ENCODE peak calls at places on chromosome 11, in six cellular contexts. W, D, S, N, T and J are unnamed samples.
A peak's percentile ranks its signal among the peaks of the same experiment; 100 is the strongest.

GRCh38 chr11:2732261-2732939 is 32.6 kb upstream of the KCNQ1OT1 start:
- DNase-seq in S (no peak), T (no peak), D (no peak), W (no peak), N (no peak), J (no peak)

GRCh38 chr11:97557399-97557798 is 1167.6 kb downstream of the JRKL start:
- DNase-seq in N (no peak), D (peak; percentile 1), W (no peak), S (peak; percentile 30), T (no peak), J (peak; percentile 13)

GRCh38 chr11:57888385-57888784 is 126.8 kb downstream of the CTNND1 start:
- DNase-seq in W (no peak), S (no peak), T (no peak), N (no peak), D (no peak), J (no peak)

GRCh38 chr11:68340784-68341556 is 28.6 kb downstream of the LRP5 start:
- DNase-seq in W (no peak), S (no peak), T (no peak), D (no peak), N (no peak), J (peak; percentile 70)

GRCh38 chr11:64826062-64826461 is 15.7 kb upstream of the MEN1 start:
- DNase-seq in N (no peak), S (no peak), W (no peak), D (no peak), T (no peak), J (no peak)

GRCh38 chr11:5096011-5096410 is 26.6 kb downstream of the OR52E1 start:
- DNase-seq in S (no peak), D (no peak), N (no peak), T (no peak), W (no peak), J (no peak)

GRCh38 chr11:59266491-59266890 is 53.8 kb upstream of the MPEG1 start:
- DNase-seq in W (no peak), T (no peak), D (no peak), N (no peak), S (no peak), J (no peak)

GRCh38 chr11:78208257-78209165 is 19.8 kb downstream of the USP35 start:
- DNase-seq in D (no peak), N (no peak), S (no peak), W (peak; percentile 73), T (no peak), J (no peak)

GRCh38 chr11:109870313-109870712 is 222.9 kb upstream of the ZC3H12C start:
- DNase-seq in D (no peak), S (no peak), W (no peak), N (no peak), T (no peak), J (no peak)

GRCh38 chr11:72773291-72773690 is 20.6 kb downstream of the STARD10 start:
- DNase-seq in T (no peak), W (peak; percentile 96), S (no peak), D (peak; percentile 87), N (no peak), J (peak; percentile 44)

GRCh38 chr11:29616611-29617010 is 400.2 kb downstream of the KCNA4 start:
- DNase-seq in D (no peak), W (peak; percentile 55), T (no peak), N (no peak), S (no peak), J (no peak)

GRCh38 chr11:1208361-1209261 is 14.3 kb upstream of the MUC5B start:
- DNase-seq in N (no peak), T (no peak), D (peak; percentile 9), S (no peak), W (no peak), J (no peak)

GRCh38 chr11:61699737-61700160 is 19.6 kb downstream of the DAGLA start:
- DNase-seq in D (no peak), N (no peak), S (no peak), W (no peak), T (no peak), J (peak; percentile 82)

DNA sequence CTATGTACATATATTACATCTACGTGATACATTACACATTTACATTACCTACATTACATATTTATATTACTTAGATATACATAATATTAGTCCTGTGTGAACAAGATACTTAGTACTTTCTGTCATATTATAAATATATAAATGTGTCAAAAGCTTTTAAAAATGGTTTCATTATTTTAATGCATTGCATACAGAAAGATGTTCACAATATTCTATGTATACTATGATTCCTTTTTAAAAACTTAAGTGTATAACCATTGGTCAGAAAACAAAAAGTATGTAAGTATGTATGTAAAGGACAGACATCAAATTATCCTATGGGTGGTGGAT is 647 bp upstream of the ZW10 start:
- DNase-seq in N (no peak), T (no peak), D (no peak), S (no peak), W (no peak), J (no peak)
- H3K9ac ChIP-seq in N (peak overlapping the region; percentile 86), T (no peak overlapping the region), D (peak overlapping the region; percentile 87), S (peak overlapping the region; percentile 93), W (peak overlapping the region; percentile 98), J (peak overlapping the region; percentile 94)

DNA sequence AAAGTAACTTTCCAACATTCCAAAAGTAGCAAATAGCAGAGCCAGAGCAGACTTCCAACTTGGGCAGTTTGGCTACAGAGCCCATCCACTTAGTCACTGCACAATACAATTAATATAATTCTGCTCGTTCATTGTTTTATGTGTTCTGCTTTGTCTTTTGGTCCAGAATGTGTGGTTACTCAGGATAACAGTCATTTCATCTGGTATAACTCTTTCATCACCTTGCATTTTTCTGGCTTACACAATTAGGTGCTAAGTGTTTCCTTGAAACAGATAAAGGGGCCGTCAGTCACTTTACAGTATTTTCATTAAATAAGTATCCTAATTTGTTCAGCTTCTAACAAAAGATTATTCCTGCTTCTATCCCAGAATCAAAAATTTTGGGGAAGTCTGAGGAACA is 87.2 kb downstream of the LARGE2 start:
- DNase-seq in N (no peak), T (no peak), W (peak; percentile 65), D (no peak), S (no peak), J (no peak)
- H3K4me2 ChIP-seq in N (no peak overlapping the region), T (no peak overlapping the region), W (peak overlapping the region; percentile 2), D (no peak overlapping the region), S (no peak overlapping the region), J (no peak overlapping the region)

DNA sequence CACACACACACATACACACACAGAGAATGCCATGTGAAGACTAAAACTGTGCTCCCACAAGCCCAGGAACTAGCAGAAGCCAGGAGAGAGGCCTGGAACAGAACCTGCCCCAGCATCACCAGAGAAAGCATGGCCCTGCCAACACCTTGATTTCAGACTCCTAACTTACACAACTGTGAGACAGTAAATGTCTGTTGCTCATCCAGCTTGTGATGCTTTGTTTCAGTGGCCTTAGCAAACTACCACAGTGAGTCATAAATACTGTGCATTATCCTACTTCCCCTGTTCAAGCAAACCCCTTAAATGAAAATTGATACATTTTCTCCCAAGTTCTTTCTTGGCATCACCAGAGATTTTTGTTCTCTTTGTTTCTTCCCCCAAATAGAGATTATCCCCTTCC is 1539.4 kb upstream of the TENM4 start:
- DNase-seq in S (no peak), N (no peak), T (no peak), D (no peak), W (peak; percentile 72), J (peak; percentile 45)
- TF ChIP-seq EZH2phosphoT487 in S (no peak), N (no peak), T (no peak), D (no peak), W (no peak), J (no peak)

GRCh38 chr11:8683115-8683807 is 669 bp downstream of the RPL27A start:
- DNase-seq in W (peak; percentile 38), S (peak; percentile 34), T (peak; percentile 45), N (no peak), D (no peak), J (no peak)

GRCh38 chr11:8685306-8685705 is 2.7 kb downstream of the RPL27A start:
- DNase-seq in T (no peak), N (no peak), S (no peak), W (no peak), D (no peak), J (no peak)

GRCh38 chr11:8686325-8686724 is 3.7 kb downstream of the RPL27A start:
- DNase-seq in W (no peak), N (no peak), T (no peak), D (no peak), S (no peak), J (no peak)

GRCh38 chr11:8685820-8686219 is 3.2 kb downstream of the RPL27A start:
- DNase-seq in N (no peak), W (no peak), S (no peak), T (no peak), D (no peak), J (no peak)

GRCh38 chr11:8684600-8685290 is 2.2 kb downstream of the RPL27A start:
- DNase-seq in D (no peak), S (no peak), W (peak; percentile 14), N (no peak), T (no peak), J (no peak)
- H3K9ac ChIP-seq in D (peak overlapping the region; percentile 100), S (peak overlapping the region; percentile 99), W (peak overlapping the region; percentile 99), N (peak overlapping the region; percentile 99), T (no peak overlapping the region), J (peak overlapping the region; percentile 100)

DNA sequence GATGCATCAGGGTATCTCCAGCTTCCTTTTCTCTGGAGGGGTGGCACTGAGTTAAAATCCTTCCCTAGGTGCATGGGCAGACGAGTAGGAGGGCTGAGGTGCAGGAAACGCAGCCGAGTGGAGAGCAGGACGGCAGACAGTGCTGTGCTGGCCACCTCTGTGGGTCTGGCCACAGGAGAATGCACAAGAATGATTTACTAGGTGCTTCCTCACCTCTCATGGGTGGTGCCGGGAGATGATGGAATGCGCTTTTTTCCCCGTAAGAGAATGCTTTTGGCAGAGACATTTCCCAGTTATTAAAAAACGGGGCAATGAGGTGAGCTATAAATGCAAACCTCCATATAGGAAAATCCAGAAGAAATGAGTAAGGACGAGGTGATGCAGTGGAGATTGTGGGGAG is 86.1 kb downstream of the ADAMTS15 start:
- DNase-seq in T (no peak), W (no peak), D (no peak), S (no peak), N (no peak), J (no peak)
- H3K4me2 ChIP-seq in T (no peak overlapping the region), W (no peak overlapping the region), D (no peak overlapping the region), S (no peak overlapping the region), N (no peak overlapping the region), J (no peak overlapping the region)

DNA sequence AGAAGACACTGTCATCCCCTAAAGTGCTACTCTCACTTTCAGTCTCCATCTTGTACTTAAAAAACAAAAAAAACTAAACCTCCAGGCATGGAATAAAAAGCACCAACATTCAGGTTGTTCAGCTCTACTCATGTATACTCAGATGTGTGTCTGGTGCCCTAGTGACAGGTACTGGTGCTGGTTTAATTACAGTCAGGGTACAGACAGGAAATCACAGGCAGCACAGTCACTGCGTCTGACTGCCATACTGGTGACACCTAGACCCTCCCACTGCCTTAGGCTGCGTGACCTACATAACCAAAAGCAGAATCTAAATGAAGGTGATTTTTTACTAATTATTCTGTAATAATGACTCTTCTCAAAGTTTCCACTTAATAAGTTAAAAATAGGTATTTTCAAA is at the start of gene ARHGAP32:
- DNase-seq in T (no peak), D (peak; percentile 21), N (no peak), W (no peak), S (no peak), J (peak; percentile 33)
- TF ChIP-seq EZH2phosphoT487 in T (no peak), D (no peak), N (no peak), W (no peak), S (no peak), J (no peak)

DNA sequence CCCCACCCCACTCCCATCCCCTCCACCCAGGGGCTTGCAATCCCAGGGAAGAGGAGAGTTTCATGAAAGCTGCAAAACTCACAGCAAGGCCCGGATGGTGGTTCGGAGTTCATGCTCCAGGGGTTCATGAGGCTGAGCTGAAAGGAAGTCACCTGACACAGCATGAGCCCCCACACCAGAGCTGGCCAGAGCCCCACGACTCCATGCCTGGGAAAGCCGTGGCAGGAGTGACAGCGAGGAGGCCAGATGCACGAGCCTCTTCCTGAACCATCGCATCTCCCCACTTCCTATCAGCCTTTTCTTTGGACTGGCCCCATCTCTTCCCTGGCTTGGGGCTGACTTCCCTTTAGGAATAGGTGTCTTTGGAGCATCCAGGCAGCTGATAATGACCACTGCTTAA is 105.8 kb downstream of the ABTB2 start:
- DNase-seq in S (no peak), N (no peak), D (no peak), T (no peak), W (no peak), J (no peak)
- H3K9ac ChIP-seq in S (no peak overlapping the region), N (no peak overlapping the region), D (peak overlapping the region; percentile 23), T (no peak overlapping the region), W (peak overlapping the region; percentile 60), J (no peak overlapping the region)